ENCODE peak calls at places on chromosomes 1 and 21, in four cellular contexts. One of them, this sample, is unnamed. For H3K4me1, the result is how much of the 10 kb centered on the place peaks cover.

GRCh38 chr1:169460193-169460833 is 25.4 kb downstream of the SLC19A2 start:
- DNase-seq in esophagus muscularis mucosa: no peak
- DNase-seq in H1: peak
- DNase-seq in upper lobe of left lung: peak
- DNase-seq in this sample: no peak

GRCh38 chr21:31248598-31248997 is 95.5 kb downstream of the TIAM1 start:
- DNase-seq in esophagus muscularis mucosa: no peak
- DNase-seq in H1: no peak
- DNase-seq in upper lobe of left lung: no peak
- DNase-seq in this sample: no peak

GRCh38 chr1:236143104-236143948 is 987 bp downstream of the GPR137B start:
- DNase-seq in esophagus muscularis mucosa: no peak
- DNase-seq in H1: no peak
- DNase-seq in upper lobe of left lung: peak
- DNase-seq in this sample: no peak

GRCh38 chr21:46097826-46098286 is at the start of gene COL6A2:
- DNase-seq in esophagus muscularis mucosa: peak
- DNase-seq in H1: peak
- DNase-seq in upper lobe of left lung: peak
- DNase-seq in this sample: no peak

GRCh38 chr1:22930235-22930912 is 42.3 kb downstream of the LACTBL1 start:
- DNase-seq in esophagus muscularis mucosa: no peak
- DNase-seq in H1: peak
- DNase-seq in upper lobe of left lung: no peak
- DNase-seq in this sample: peak

GRCh38 chr21:45320261-45320990 is 32.7 kb upstream of the POFUT2 start:
- DNase-seq in esophagus muscularis mucosa: no peak
- DNase-seq in H1: no peak
- DNase-seq in upper lobe of left lung: peak
- DNase-seq in this sample: no peak

GRCh38 chr1:244012232-244012631 is 38.9 kb upstream of the ZBTB18 start:
- DNase-seq in esophagus muscularis mucosa: no peak
- DNase-seq in H1: no peak
- DNase-seq in upper lobe of left lung: no peak
- DNase-seq in this sample: no peak

GRCh38 chr21:45405819-45406762 is 1.1 kb downstream of the COL18A1 start:
- DNase-seq in esophagus muscularis mucosa: no peak
- DNase-seq in H1: no peak
- DNase-seq in upper lobe of left lung: peak
- DNase-seq in this sample: no peak

GRCh38 chr21:42417533-42417932 is 13.8 kb downstream of the UBASH3A start:
- DNase-seq in esophagus muscularis mucosa: no peak
- DNase-seq in H1: no peak
- DNase-seq in upper lobe of left lung: no peak
- DNase-seq in this sample: no peak
- TF ChIP-seq EP300 in esophagus muscularis mucosa: no peak
- TF ChIP-seq EP300 in H1: no peak
- TF ChIP-seq EP300 in upper lobe of left lung: no peak
- TF ChIP-seq EP300 in this sample: no peak

DNA sequence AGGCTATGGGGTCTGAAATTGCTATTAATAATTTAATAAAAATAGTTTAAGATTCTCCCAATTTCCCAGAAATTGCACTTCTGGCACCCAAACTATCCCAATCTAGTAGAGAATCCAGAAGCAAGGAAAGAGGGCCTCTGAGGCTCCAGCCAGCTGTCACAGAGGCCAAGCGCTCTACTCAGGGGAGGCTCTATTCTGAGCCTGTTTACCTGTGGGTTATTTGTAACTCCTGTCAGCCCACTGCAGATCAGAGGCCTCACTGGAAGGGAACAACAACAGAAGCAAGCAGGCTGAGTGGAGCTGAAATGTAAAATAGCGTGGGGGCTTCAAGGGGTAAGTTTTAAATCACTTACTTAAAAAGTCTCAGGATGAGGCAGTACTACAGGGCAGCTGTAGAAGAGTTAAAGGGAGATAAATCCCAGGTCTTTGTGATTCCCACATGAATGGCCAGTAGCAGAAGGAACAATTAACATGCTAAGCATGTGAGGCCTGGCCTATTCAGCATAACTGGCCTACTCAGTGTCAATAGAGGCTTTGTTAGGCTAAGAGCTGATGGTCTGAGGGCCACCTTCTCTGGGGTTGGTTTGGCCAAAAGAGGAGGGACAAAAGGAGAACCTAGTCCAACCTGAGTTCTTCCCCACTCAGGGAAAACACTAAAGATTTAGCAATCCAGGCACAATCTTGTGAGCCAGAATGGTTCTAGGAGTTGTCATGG is 12.8 kb downstream of the ZNF687 start:
- DNase-seq in esophagus muscularis mucosa: no peak
- DNase-seq in H1: no peak
- DNase-seq in upper lobe of left lung: no peak
- DNase-seq in this sample: no peak
- H3K4me1 ChIP-seq in esophagus muscularis mucosa: under half
- H3K4me1 ChIP-seq in H1: under half
- H3K4me1 ChIP-seq in upper lobe of left lung: under half
- H3K4me1 ChIP-seq in this sample: under half

DNA sequence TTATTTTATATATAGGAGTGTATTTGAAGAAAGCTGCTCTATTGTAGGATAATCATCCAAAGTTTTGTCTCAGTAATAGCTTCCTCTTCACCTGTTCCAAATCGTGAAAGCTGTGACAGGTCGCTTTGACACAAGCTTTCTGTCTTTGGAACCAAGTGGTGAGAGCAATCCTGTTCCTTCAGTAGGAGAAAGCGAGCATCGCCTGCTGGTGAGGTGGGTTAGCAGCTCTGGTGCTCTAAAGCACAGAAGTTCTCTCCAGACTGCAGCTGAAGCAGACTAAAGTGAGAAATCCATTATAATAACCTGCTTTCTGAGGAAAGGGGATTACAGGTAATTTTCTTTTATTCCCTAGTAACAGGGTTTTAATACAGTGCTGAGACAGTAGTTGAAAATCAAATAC is 803.8 kb downstream of the ADGRL2 start:
- DNase-seq in esophagus muscularis mucosa: no peak
- DNase-seq in H1: peak
- DNase-seq in upper lobe of left lung: no peak
- DNase-seq in this sample: no peak
- TF ChIP-seq EP300 in esophagus muscularis mucosa: no peak
- TF ChIP-seq EP300 in H1: no peak
- TF ChIP-seq EP300 in upper lobe of left lung: no peak
- TF ChIP-seq EP300 in this sample: no peak

DNA sequence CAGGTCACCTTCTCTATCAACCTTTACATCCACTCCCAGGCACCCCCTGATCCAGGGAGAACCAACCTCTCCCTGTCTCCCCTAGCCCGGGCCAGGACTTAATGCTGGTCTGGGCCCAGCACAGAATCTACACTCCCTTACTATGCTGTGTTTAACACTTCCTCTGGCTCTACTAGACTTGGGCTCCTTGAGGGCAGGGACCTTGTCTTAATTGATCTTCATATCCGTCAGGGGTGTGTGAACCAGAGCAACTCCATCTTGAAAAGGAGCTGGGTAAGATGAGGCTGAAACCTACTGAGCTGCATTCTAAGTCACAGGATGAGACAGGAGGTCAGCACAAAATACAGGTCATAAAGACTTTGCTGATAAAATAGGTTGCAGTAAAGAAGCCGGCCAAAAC is 98.9 kb downstream of the SSBP3 start:
- DNase-seq in esophagus muscularis mucosa: no peak
- DNase-seq in H1: no peak
- DNase-seq in upper lobe of left lung: no peak
- DNase-seq in this sample: no peak
- H3K4me1 ChIP-seq in esophagus muscularis mucosa: half or more
- H3K4me1 ChIP-seq in H1: under half
- H3K4me1 ChIP-seq in upper lobe of left lung: under half
- H3K4me1 ChIP-seq in this sample: under half

GRCh38 chr1:183205196-183205781 is 19.2 kb downstream of the LAMC2 start:
- DNase-seq in esophagus muscularis mucosa: no peak
- DNase-seq in H1: no peak
- DNase-seq in upper lobe of left lung: no peak
- DNase-seq in this sample: no peak
- TF ChIP-seq EP300 in esophagus muscularis mucosa: peak
- TF ChIP-seq EP300 in H1: no peak
- TF ChIP-seq EP300 in upper lobe of left lung: peak
- TF ChIP-seq EP300 in this sample: no peak

DNA sequence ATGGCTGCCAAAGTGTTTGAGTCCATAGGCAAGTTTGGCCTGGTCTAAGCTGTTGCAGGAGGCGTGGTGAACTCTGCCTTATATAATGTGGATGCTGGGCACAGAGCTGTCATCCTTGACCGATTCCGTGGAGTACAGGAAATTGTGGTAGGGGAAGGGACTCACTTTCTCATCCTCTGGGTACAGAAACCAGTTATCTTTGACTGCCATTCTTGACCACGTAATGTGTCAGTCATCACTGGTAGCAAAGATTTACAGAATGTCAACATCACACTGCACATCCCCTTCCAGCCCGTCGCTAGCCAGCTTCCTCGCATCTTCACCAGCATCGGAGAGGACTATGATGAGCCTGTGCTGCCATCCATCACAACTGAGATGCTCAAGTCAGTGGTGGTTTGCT is 215.8 kb upstream of the JUN start:
- DNase-seq in esophagus muscularis mucosa: no peak
- DNase-seq in H1: no peak
- DNase-seq in upper lobe of left lung: no peak
- DNase-seq in this sample: no peak
- H3K4me1 ChIP-seq in esophagus muscularis mucosa: under half
- H3K4me1 ChIP-seq in H1: under half
- H3K4me1 ChIP-seq in upper lobe of left lung: under half
- H3K4me1 ChIP-seq in this sample: under half

This sample was measured in tibial nerve.